ENCODE peak calls at places on chromosome 3, in seven cellular contexts. One of them, this sample, is unnamed.

GRCh38 chr3:22012471-22012870 is 261.5 kb upstream of the ZNF385D start:
- DNase-seq in mucosa of descending colon: no peak
- DNase-seq in epithelial cell of proximal tubule: no peak
- DNase-seq in CD4-positive, alpha-beta T cell: no peak
- DNase-seq in astrocyte: no peak
- DNase-seq in GM06990: no peak
- DNase-seq in choroid plexus epithelial cell: peak
- DNase-seq in this sample: no peak

GRCh38 chr3:184300377-184300717 is 1.3 kb downstream of the PSMD2 start:
- DNase-seq in mucosa of descending colon: no peak
- DNase-seq in epithelial cell of proximal tubule: no peak
- DNase-seq in CD4-positive, alpha-beta T cell: no peak
- DNase-seq in astrocyte: peak
- DNase-seq in GM06990: no peak
- DNase-seq in choroid plexus epithelial cell: peak
- DNase-seq in this sample: no peak

GRCh38 chr3:19455546-19455945 is 307.2 kb downstream of the KCNH8 start:
- DNase-seq in mucosa of descending colon: no peak
- DNase-seq in epithelial cell of proximal tubule: no peak
- DNase-seq in CD4-positive, alpha-beta T cell: no peak
- DNase-seq in astrocyte: no peak
- DNase-seq in GM06990: no peak
- DNase-seq in choroid plexus epithelial cell: no peak
- DNase-seq in this sample: no peak

GRCh38 chr3:52144034-52144795 is 10.0 kb downstream of the POC1A start:
- DNase-seq in mucosa of descending colon: peak
- DNase-seq in epithelial cell of proximal tubule: no peak
- DNase-seq in CD4-positive, alpha-beta T cell: peak
- DNase-seq in astrocyte: peak
- DNase-seq in GM06990: peak
- DNase-seq in choroid plexus epithelial cell: peak
- DNase-seq in this sample: peak

GRCh38 chr3:141828487-141829284 is 47.8 kb upstream of the ATP1B3 start:
- DNase-seq in mucosa of descending colon: peak
- DNase-seq in epithelial cell of proximal tubule: no peak
- DNase-seq in CD4-positive, alpha-beta T cell: no peak
- DNase-seq in astrocyte: no peak
- DNase-seq in GM06990: no peak
- DNase-seq in choroid plexus epithelial cell: peak
- DNase-seq in this sample: peak

GRCh38 chr3:187739125-187739560 is 6.1 kb downstream of the BCL6 start:
- DNase-seq in mucosa of descending colon: peak
- DNase-seq in epithelial cell of proximal tubule: no peak
- DNase-seq in CD4-positive, alpha-beta T cell: peak
- DNase-seq in astrocyte: no peak
- DNase-seq in GM06990: no peak
- DNase-seq in choroid plexus epithelial cell: no peak
- DNase-seq in this sample: peak

GRCh38 chr3:142724682-142725351 is 983 bp downstream of the TRPC1 start:
- DNase-seq in mucosa of descending colon: no peak
- DNase-seq in epithelial cell of proximal tubule: peak
- DNase-seq in CD4-positive, alpha-beta T cell: peak
- DNase-seq in astrocyte: peak
- DNase-seq in GM06990: no peak
- DNase-seq in choroid plexus epithelial cell: peak
- DNase-seq in this sample: no peak

GRCh38 chr3:51388286-51389029 is 2.6 kb upstream of the RBM15B start:
- DNase-seq in mucosa of descending colon: no peak
- DNase-seq in epithelial cell of proximal tubule: no peak
- DNase-seq in CD4-positive, alpha-beta T cell: no peak
- DNase-seq in astrocyte: no peak
- DNase-seq in GM06990: no peak
- DNase-seq in choroid plexus epithelial cell: peak
- DNase-seq in this sample: peak

GRCh38 chr3:140434261-140434905 is 243.5 kb upstream of the TRIM42 start:
- DNase-seq in mucosa of descending colon: no peak
- DNase-seq in epithelial cell of proximal tubule: no peak
- DNase-seq in CD4-positive, alpha-beta T cell: no peak
- DNase-seq in astrocyte: no peak
- DNase-seq in GM06990: no peak
- DNase-seq in choroid plexus epithelial cell: no peak
- DNase-seq in this sample: no peak

GRCh38 chr3:127264292-127264691 is 23.6 kb downstream of the PRR20G start:
- DNase-seq in mucosa of descending colon: no peak
- DNase-seq in epithelial cell of proximal tubule: no peak
- DNase-seq in CD4-positive, alpha-beta T cell: no peak
- DNase-seq in astrocyte: peak
- DNase-seq in GM06990: no peak
- DNase-seq in choroid plexus epithelial cell: no peak
- DNase-seq in this sample: no peak

GRCh38 chr3:127263586-127264231 is 24.1 kb downstream of the PRR20G start:
- DNase-seq in mucosa of descending colon: no peak
- DNase-seq in epithelial cell of proximal tubule: no peak
- DNase-seq in CD4-positive, alpha-beta T cell: no peak
- DNase-seq in astrocyte: no peak
- DNase-seq in GM06990: no peak
- DNase-seq in choroid plexus epithelial cell: no peak
- DNase-seq in this sample: no peak

GRCh38 chr3:127261925-127262324 is 25.9 kb downstream of the PRR20G start:
- DNase-seq in mucosa of descending colon: no peak
- DNase-seq in epithelial cell of proximal tubule: no peak
- DNase-seq in CD4-positive, alpha-beta T cell: no peak
- DNase-seq in astrocyte: no peak
- DNase-seq in GM06990: no peak
- DNase-seq in choroid plexus epithelial cell: no peak
- DNase-seq in this sample: no peak

GRCh38 chr3:127262533-127262932 is 25.3 kb downstream of the PRR20G start:
- DNase-seq in mucosa of descending colon: no peak
- DNase-seq in epithelial cell of proximal tubule: no peak
- DNase-seq in CD4-positive, alpha-beta T cell: no peak
- DNase-seq in astrocyte: no peak
- DNase-seq in GM06990: no peak
- DNase-seq in choroid plexus epithelial cell: no peak
- DNase-seq in this sample: no peak

DNA sequence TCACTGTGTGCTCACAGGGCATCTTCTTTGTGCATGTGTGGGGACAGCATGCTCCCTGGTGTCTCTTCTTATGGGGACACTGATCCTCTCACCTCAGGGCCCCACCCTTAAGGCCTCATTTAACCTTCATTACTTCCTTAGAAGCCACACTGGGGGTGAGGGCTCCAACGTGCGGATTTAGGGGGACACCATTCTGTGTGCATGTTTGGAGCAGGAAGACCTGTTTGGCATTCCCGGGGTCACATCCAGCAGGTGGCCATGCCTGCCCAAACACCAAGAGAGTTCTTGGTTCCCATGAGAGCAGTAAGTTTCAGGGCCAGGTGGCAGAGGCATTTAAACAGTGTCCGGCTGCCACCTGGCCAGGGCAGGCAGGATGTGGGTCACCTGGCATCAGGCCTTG is 24.8 kb downstream of the PRR20G start:
- DNase-seq in mucosa of descending colon: no peak
- DNase-seq in epithelial cell of proximal tubule: no peak
- DNase-seq in CD4-positive, alpha-beta T cell: no peak
- DNase-seq in astrocyte: no peak
- DNase-seq in GM06990: no peak
- DNase-seq in choroid plexus epithelial cell: no peak
- DNase-seq in this sample: no peak
- TF ChIP-seq CTCF in mucosa of descending colon: no peak
- TF ChIP-seq CTCF in epithelial cell of proximal tubule: no peak
- TF ChIP-seq CTCF in CD4-positive, alpha-beta T cell: no peak
- TF ChIP-seq CTCF in astrocyte: no peak
- TF ChIP-seq CTCF in GM06990: no peak
- TF ChIP-seq CTCF in choroid plexus epithelial cell: no peak
- TF ChIP-seq CTCF in this sample: no peak

DNA sequence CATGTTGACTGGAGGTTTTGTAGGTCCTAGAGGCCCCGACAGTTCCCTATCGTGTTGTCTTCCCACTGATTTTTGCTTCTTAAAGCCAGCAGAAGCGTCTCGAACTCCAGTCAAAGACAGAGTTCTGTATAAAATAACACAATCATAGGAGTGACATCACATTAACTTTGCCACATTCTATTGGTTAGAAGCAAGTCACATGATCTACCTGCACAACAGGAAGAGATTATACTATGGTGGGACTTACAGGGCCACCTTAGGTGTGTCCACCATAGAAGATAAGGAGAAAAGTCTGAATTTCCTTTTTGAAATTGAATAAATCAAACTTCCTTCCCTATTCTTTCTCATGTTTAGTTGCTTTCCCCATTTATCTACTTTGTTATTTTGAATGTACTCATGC is 365.5 kb downstream of the GRM7 start:
- DNase-seq in mucosa of descending colon: no peak
- DNase-seq in epithelial cell of proximal tubule: no peak
- DNase-seq in CD4-positive, alpha-beta T cell: no peak
- DNase-seq in astrocyte: no peak
- DNase-seq in GM06990: no peak
- DNase-seq in choroid plexus epithelial cell: no peak
- DNase-seq in this sample: no peak
- TF ChIP-seq CTCF in mucosa of descending colon: no peak
- TF ChIP-seq CTCF in epithelial cell of proximal tubule: no peak
- TF ChIP-seq CTCF in CD4-positive, alpha-beta T cell: no peak
- TF ChIP-seq CTCF in astrocyte: no peak
- TF ChIP-seq CTCF in GM06990: no peak
- TF ChIP-seq CTCF in choroid plexus epithelial cell: no peak
- TF ChIP-seq CTCF in this sample: no peak

GRCh38 chr3:33980252-33980651 is 181.8 kb downstream of the PDCD6IP start:
- DNase-seq in mucosa of descending colon: no peak
- DNase-seq in epithelial cell of proximal tubule: peak
- DNase-seq in CD4-positive, alpha-beta T cell: no peak
- DNase-seq in astrocyte: peak
- DNase-seq in GM06990: no peak
- DNase-seq in choroid plexus epithelial cell: peak
- DNase-seq in this sample: no peak
- TF ChIP-seq CTCF in mucosa of descending colon: no peak
- TF ChIP-seq CTCF in epithelial cell of proximal tubule: peak
- TF ChIP-seq CTCF in CD4-positive, alpha-beta T cell: no peak
- TF ChIP-seq CTCF in astrocyte: peak
- TF ChIP-seq CTCF in GM06990: peak
- TF ChIP-seq CTCF in choroid plexus epithelial cell: peak
- TF ChIP-seq CTCF in this sample: peak

GRCh38 chr3:134198414-134198813 is 52.2 kb downstream of the RYK start:
- DNase-seq in mucosa of descending colon: no peak
- DNase-seq in epithelial cell of proximal tubule: no peak
- DNase-seq in CD4-positive, alpha-beta T cell: no peak
- DNase-seq in astrocyte: no peak
- DNase-seq in GM06990: no peak
- DNase-seq in choroid plexus epithelial cell: no peak
- DNase-seq in this sample: no peak

GRCh38 chr3:134194247-134194646 is 56.4 kb downstream of the RYK start:
- DNase-seq in mucosa of descending colon: no peak
- DNase-seq in epithelial cell of proximal tubule: no peak
- DNase-seq in CD4-positive, alpha-beta T cell: no peak
- DNase-seq in astrocyte: no peak
- DNase-seq in GM06990: no peak
- DNase-seq in choroid plexus epithelial cell: no peak
- DNase-seq in this sample: no peak

GRCh38 chr3:134197681-134198261 is 52.9 kb downstream of the RYK start:
- DNase-seq in mucosa of descending colon: no peak
- DNase-seq in epithelial cell of proximal tubule: no peak
- DNase-seq in CD4-positive, alpha-beta T cell: no peak
- DNase-seq in astrocyte: peak
- DNase-seq in GM06990: peak
- DNase-seq in choroid plexus epithelial cell: peak
- DNase-seq in this sample: no peak

GRCh38 chr3:134201201-134202130 is 49.2 kb downstream of the RYK start:
- DNase-seq in mucosa of descending colon: no peak
- DNase-seq in epithelial cell of proximal tubule: peak
- DNase-seq in CD4-positive, alpha-beta T cell: no peak
- DNase-seq in astrocyte: peak
- DNase-seq in GM06990: no peak
- DNase-seq in choroid plexus epithelial cell: peak
- DNase-seq in this sample: no peak

GRCh38 chr3:134199240-134199639 is 51.4 kb downstream of the RYK start:
- DNase-seq in mucosa of descending colon: no peak
- DNase-seq in epithelial cell of proximal tubule: no peak
- DNase-seq in CD4-positive, alpha-beta T cell: no peak
- DNase-seq in astrocyte: no peak
- DNase-seq in GM06990: no peak
- DNase-seq in choroid plexus epithelial cell: no peak
- DNase-seq in this sample: no peak
- TF ChIP-seq CTCF in mucosa of descending colon: no peak
- TF ChIP-seq CTCF in epithelial cell of proximal tubule: no peak
- TF ChIP-seq CTCF in CD4-positive, alpha-beta T cell: no peak
- TF ChIP-seq CTCF in astrocyte: no peak
- TF ChIP-seq CTCF in GM06990: no peak
- TF ChIP-seq CTCF in choroid plexus epithelial cell: no peak
- TF ChIP-seq CTCF in this sample: no peak

This sample was measured in stomach.